ENCODE peak calls at places on chromosomes 11 and 22, in ten cellular contexts. G is stimulated activated CD8-positive, alpha-beta memory T cell treated with anti-CD3 and anti-CD28 coated beads, Interleukin-7, amount 100 ng/mL, for 1 hour; F is naive thymus-derived CD8-positive, alpha-beta T cell; R is nucleus accumbens; E is non-pigmented ciliary epithelial cell; M is AG04449; Z is amniotic epithelial cell; B is stimulated activated CD4-positive, alpha-beta T cell treated with anti-CD3 and anti-CD28 coated beads, Interleukin-1b, Interleukin-23, amount 100 ng/mL, for 24 hours; J is body of pancreas; L is activated T-helper 1 cell treated with Interleukin-2 at 50 U/mL for 16 hours. O is an unnamed sample.

GRCh38 chr11:79412761-79413160 is 28.1 kb downstream of the TENM4 start:
- DNase-seq in G (no peak), F (no peak), R (no peak), E (no peak), M (no peak), Z (peak; percentile 27), B (no peak), J (no peak), L (no peak), O (no peak)

GRCh38 chr11:76248210-76248609 is 41.9 kb upstream of the WNT11 start:
- DNase-seq in G (no peak), F (no peak), R (no peak), E (no peak), M (no peak), Z (no peak), B (no peak), J (peak; percentile 40), L (no peak), O (no peak)

GRCh38 chr11:74634537-74634936 is 42.2 kb downstream of the POLD3 start:
- DNase-seq in G (no peak), F (no peak), R (no peak), E (peak; percentile 38), M (no peak), Z (peak; percentile 78), B (no peak), J (peak; percentile 6), L (no peak), O (no peak)

GRCh38 chr22:24429411-24430365 is 2.3 kb downstream of the ADORA2A start:
- DNase-seq in G (no peak), F (no peak), R (no peak), E (no peak), M (no peak), Z (peak; percentile 19), B (no peak), J (no peak), L (peak; percentile 46), O (peak; percentile 84)

GRCh38 chr11:132670921-132671675 is 861.2 kb downstream of the OPCML start:
- DNase-seq in G (no peak), F (no peak), R (no peak), E (no peak), M (no peak), Z (no peak), B (no peak), J (no peak), L (no peak), O (no peak)

GRCh38 chr11:96199563-96200025 is 143.4 kb downstream of the MAML2 start:
- DNase-seq in G (no peak), F (no peak), R (no peak), E (no peak), M (no peak), Z (peak; percentile 85), B (no peak), J (no peak), L (no peak), O (no peak)

GRCh38 chr11:130511765-130512164 is 63.3 kb downstream of the ADAMTS15 start:
- DNase-seq in G (no peak), F (no peak), R (no peak), E (no peak), M (no peak), Z (no peak), B (no peak), J (no peak), L (no peak), O (no peak)

GRCh38 chr11:92225563-92226308 is 1.1 kb downstream of the FAT3 start:
- DNase-seq in G (no peak), F (no peak), R (peak; percentile 73), E (no peak), M (no peak), Z (no peak), B (no peak), J (peak; percentile 6), L (no peak), O (no peak)

GRCh38 chr11:77120571-77120970 is 7.5 kb upstream of the MYO7A start:
- DNase-seq in G (no peak), F (no peak), R (no peak), E (no peak), M (no peak), Z (no peak), B (no peak), J (no peak), L (no peak), O (no peak)

GRCh38 chr11:126561327-126561893 is 205.9 kb downstream of the ST3GAL4 start:
- DNase-seq in G (no peak), F (no peak), R (no peak), E (peak; percentile 15), M (no peak), Z (peak; percentile 36), B (no peak), J (peak; percentile 38), L (no peak), O (no peak)

GRCh38 chr11:120061036-120061760 is 76.7 kb downstream of the TRIM29 start:
- DNase-seq in G (no peak), F (no peak), R (no peak), E (no peak), M (no peak), Z (peak; percentile 7), B (no peak), J (no peak), L (no peak), O (no peak)

O was measured in stomach.